ENCODE peak calls at places on chromosomes 3 and 15, in ten cellular contexts. One of them, this sample, is unnamed.

GRCh38 chr3:45306406-45307008 is 80.4 kb upstream of the TMEM158 start:
- DNase-seq in posterior cingulate gyrus: no peak
- DNase-seq in CD4-positive, alpha-beta memory T cell: no peak
- DNase-seq in epithelial cell of esophagus: no peak
- DNase-seq in stomach: no peak
- DNase-seq in T follicular helper cell: no peak
- DNase-seq in WERI-Rb-1: no peak
- DNase-seq in substantia nigra: no peak
- DNase-seq in left ventricle myocardium inferior: no peak
- DNase-seq in lower lobe of right lung: no peak
- DNase-seq in this sample: no peak

GRCh38 chr3:32817561-32818430 is at the start of gene TRIM71:
- DNase-seq in posterior cingulate gyrus: no peak
- DNase-seq in CD4-positive, alpha-beta memory T cell: no peak
- DNase-seq in epithelial cell of esophagus: peak
- DNase-seq in stomach: no peak
- DNase-seq in T follicular helper cell: no peak
- DNase-seq in WERI-Rb-1: no peak
- DNase-seq in substantia nigra: no peak
- DNase-seq in left ventricle myocardium inferior: no peak
- DNase-seq in lower lobe of right lung: no peak
- DNase-seq in this sample: no peak

GRCh38 chr15:68389936-68390790 is 41.8 kb downstream of the ITGA11 start:
- DNase-seq in posterior cingulate gyrus: no peak
- DNase-seq in CD4-positive, alpha-beta memory T cell: no peak
- DNase-seq in epithelial cell of esophagus: peak
- DNase-seq in stomach: peak
- DNase-seq in T follicular helper cell: no peak
- DNase-seq in WERI-Rb-1: no peak
- DNase-seq in substantia nigra: no peak
- DNase-seq in left ventricle myocardium inferior: no peak
- DNase-seq in lower lobe of right lung: no peak
- DNase-seq in this sample: no peak

GRCh38 chr15:72358532-72359180 is 17.2 kb downstream of the HEXA start:
- DNase-seq in posterior cingulate gyrus: peak
- DNase-seq in CD4-positive, alpha-beta memory T cell: no peak
- DNase-seq in epithelial cell of esophagus: peak
- DNase-seq in stomach: peak
- DNase-seq in T follicular helper cell: no peak
- DNase-seq in WERI-Rb-1: no peak
- DNase-seq in substantia nigra: no peak
- DNase-seq in left ventricle myocardium inferior: peak
- DNase-seq in lower lobe of right lung: peak
- DNase-seq in this sample: no peak

GRCh38 chr15:25693321-25694237 is 169.5 kb downstream of the ATP10A start:
- DNase-seq in posterior cingulate gyrus: peak
- DNase-seq in CD4-positive, alpha-beta memory T cell: no peak
- DNase-seq in epithelial cell of esophagus: no peak
- DNase-seq in stomach: no peak
- DNase-seq in T follicular helper cell: no peak
- DNase-seq in WERI-Rb-1: peak
- DNase-seq in substantia nigra: no peak
- DNase-seq in left ventricle myocardium inferior: peak
- DNase-seq in lower lobe of right lung: no peak
- DNase-seq in this sample: no peak

GRCh38 chr15:40754574-40754882 is 526 bp downstream of the RMDN3 start:
- DNase-seq in posterior cingulate gyrus: no peak
- DNase-seq in CD4-positive, alpha-beta memory T cell: peak
- DNase-seq in epithelial cell of esophagus: peak
- DNase-seq in stomach: peak
- DNase-seq in T follicular helper cell: no peak
- DNase-seq in WERI-Rb-1: no peak
- DNase-seq in substantia nigra: no peak
- DNase-seq in left ventricle myocardium inferior: no peak
- DNase-seq in lower lobe of right lung: no peak
- DNase-seq in this sample: no peak

GRCh38 chr3:14139771-14140170 is 14.9 kb downstream of the TMEM43 start:
- DNase-seq in posterior cingulate gyrus: no peak
- DNase-seq in CD4-positive, alpha-beta memory T cell: no peak
- DNase-seq in epithelial cell of esophagus: no peak
- DNase-seq in stomach: no peak
- DNase-seq in T follicular helper cell: no peak
- DNase-seq in WERI-Rb-1: no peak
- DNase-seq in substantia nigra: no peak
- DNase-seq in left ventricle myocardium inferior: no peak
- DNase-seq in lower lobe of right lung: no peak
- DNase-seq in this sample: no peak

GRCh38 chr3:21484323-21485154 is 266.5 kb downstream of the ZNF385D start:
- DNase-seq in posterior cingulate gyrus: no peak
- DNase-seq in CD4-positive, alpha-beta memory T cell: no peak
- DNase-seq in epithelial cell of esophagus: peak
- DNase-seq in stomach: peak
- DNase-seq in T follicular helper cell: no peak
- DNase-seq in WERI-Rb-1: peak
- DNase-seq in substantia nigra: peak
- DNase-seq in left ventricle myocardium inferior: peak
- DNase-seq in lower lobe of right lung: no peak
- DNase-seq in this sample: no peak

GRCh38 chr3:142035308-142035922 is 113.9 kb downstream of the TFDP2 start:
- DNase-seq in posterior cingulate gyrus: no peak
- DNase-seq in CD4-positive, alpha-beta memory T cell: no peak
- DNase-seq in epithelial cell of esophagus: no peak
- DNase-seq in stomach: no peak
- DNase-seq in T follicular helper cell: no peak
- DNase-seq in WERI-Rb-1: no peak
- DNase-seq in substantia nigra: no peak
- DNase-seq in left ventricle myocardium inferior: no peak
- DNase-seq in lower lobe of right lung: no peak
- DNase-seq in this sample: no peak

GRCh38 chr3:42526616-42527367 is 24.3 kb downstream of the VIPR1 start:
- DNase-seq in posterior cingulate gyrus: no peak
- DNase-seq in CD4-positive, alpha-beta memory T cell: peak
- DNase-seq in epithelial cell of esophagus: no peak
- DNase-seq in stomach: no peak
- DNase-seq in T follicular helper cell: peak
- DNase-seq in WERI-Rb-1: peak
- DNase-seq in substantia nigra: no peak
- DNase-seq in left ventricle myocardium inferior: no peak
- DNase-seq in lower lobe of right lung: no peak
- DNase-seq in this sample: no peak

GRCh38 chr15:57589276-57590073 is 2.2 kb upstream of the MYZAP start:
- DNase-seq in posterior cingulate gyrus: no peak
- DNase-seq in CD4-positive, alpha-beta memory T cell: no peak
- DNase-seq in epithelial cell of esophagus: no peak
- DNase-seq in stomach: no peak
- DNase-seq in T follicular helper cell: no peak
- DNase-seq in WERI-Rb-1: no peak
- DNase-seq in substantia nigra: no peak
- DNase-seq in left ventricle myocardium inferior: no peak
- DNase-seq in lower lobe of right lung: no peak
- DNase-seq in this sample: no peak

GRCh38 chr3:194185225-194185624 is 49.3 kb downstream of the HES1 start:
- DNase-seq in posterior cingulate gyrus: no peak
- DNase-seq in CD4-positive, alpha-beta memory T cell: no peak
- DNase-seq in epithelial cell of esophagus: no peak
- DNase-seq in stomach: no peak
- DNase-seq in T follicular helper cell: no peak
- DNase-seq in WERI-Rb-1: no peak
- DNase-seq in substantia nigra: no peak
- DNase-seq in left ventricle myocardium inferior: no peak
- DNase-seq in lower lobe of right lung: no peak
- DNase-seq in this sample: no peak

GRCh38 chr3:33490641-33491241 is 50.5 kb upstream of the UBP1 start:
- DNase-seq in posterior cingulate gyrus: no peak
- DNase-seq in CD4-positive, alpha-beta memory T cell: no peak
- DNase-seq in epithelial cell of esophagus: no peak
- DNase-seq in stomach: peak
- DNase-seq in T follicular helper cell: no peak
- DNase-seq in WERI-Rb-1: no peak
- DNase-seq in substantia nigra: no peak
- DNase-seq in left ventricle myocardium inferior: no peak
- DNase-seq in lower lobe of right lung: no peak
- DNase-seq in this sample: no peak

GRCh38 chr3:83523470-83524073 is 1435.2 kb upstream of the CADM2 start:
- DNase-seq in posterior cingulate gyrus: no peak
- DNase-seq in CD4-positive, alpha-beta memory T cell: no peak
- DNase-seq in epithelial cell of esophagus: peak
- DNase-seq in stomach: no peak
- DNase-seq in T follicular helper cell: no peak
- DNase-seq in WERI-Rb-1: peak
- DNase-seq in substantia nigra: peak
- DNase-seq in left ventricle myocardium inferior: no peak
- DNase-seq in lower lobe of right lung: no peak
- DNase-seq in this sample: no peak

GRCh38 chr15:73851679-73852078 is 21.7 kb upstream of the TBC1D21 start:
- DNase-seq in posterior cingulate gyrus: no peak
- DNase-seq in CD4-positive, alpha-beta memory T cell: peak
- DNase-seq in epithelial cell of esophagus: peak
- DNase-seq in stomach: no peak
- DNase-seq in T follicular helper cell: peak
- DNase-seq in WERI-Rb-1: no peak
- DNase-seq in substantia nigra: no peak
- DNase-seq in left ventricle myocardium inferior: no peak
- DNase-seq in lower lobe of right lung: no peak
- DNase-seq in this sample: no peak

GRCh38 chr3:127354761-127355160 is 66.9 kb upstream of the PRR20G start:
- DNase-seq in posterior cingulate gyrus: no peak
- DNase-seq in CD4-positive, alpha-beta memory T cell: no peak
- DNase-seq in epithelial cell of esophagus: no peak
- DNase-seq in stomach: no peak
- DNase-seq in T follicular helper cell: no peak
- DNase-seq in WERI-Rb-1: no peak
- DNase-seq in substantia nigra: no peak
- DNase-seq in left ventricle myocardium inferior: no peak
- DNase-seq in lower lobe of right lung: no peak
- DNase-seq in this sample: no peak

GRCh38 chr15:22930782-22931484 is 49.2 kb downstream of the CYFIP1 start:
- DNase-seq in posterior cingulate gyrus: peak
- DNase-seq in CD4-positive, alpha-beta memory T cell: no peak
- DNase-seq in epithelial cell of esophagus: peak
- DNase-seq in stomach: peak
- DNase-seq in T follicular helper cell: no peak
- DNase-seq in WERI-Rb-1: no peak
- DNase-seq in substantia nigra: no peak
- DNase-seq in left ventricle myocardium inferior: peak
- DNase-seq in lower lobe of right lung: no peak
- DNase-seq in this sample: no peak

GRCh38 chr15:78712797-78713515 is 71.9 kb upstream of the CHRNB4 start:
- DNase-seq in posterior cingulate gyrus: no peak
- DNase-seq in CD4-positive, alpha-beta memory T cell: no peak
- DNase-seq in epithelial cell of esophagus: no peak
- DNase-seq in stomach: no peak
- DNase-seq in T follicular helper cell: no peak
- DNase-seq in WERI-Rb-1: no peak
- DNase-seq in substantia nigra: no peak
- DNase-seq in left ventricle myocardium inferior: no peak
- DNase-seq in lower lobe of right lung: no peak
- DNase-seq in this sample: no peak

GRCh38 chr3:165070682-165071081 is 7.6 kb downstream of the SI start:
- DNase-seq in posterior cingulate gyrus: no peak
- DNase-seq in CD4-positive, alpha-beta memory T cell: no peak
- DNase-seq in epithelial cell of esophagus: no peak
- DNase-seq in stomach: no peak
- DNase-seq in T follicular helper cell: no peak
- DNase-seq in WERI-Rb-1: no peak
- DNase-seq in substantia nigra: no peak
- DNase-seq in left ventricle myocardium inferior: no peak
- DNase-seq in lower lobe of right lung: no peak
- DNase-seq in this sample: no peak

GRCh38 chr3:59001675-59002074 is 48.1 kb downstream of the CFAP20DC start:
- DNase-seq in posterior cingulate gyrus: no peak
- DNase-seq in CD4-positive, alpha-beta memory T cell: no peak
- DNase-seq in epithelial cell of esophagus: no peak
- DNase-seq in stomach: no peak
- DNase-seq in T follicular helper cell: no peak
- DNase-seq in WERI-Rb-1: no peak
- DNase-seq in substantia nigra: no peak
- DNase-seq in left ventricle myocardium inferior: no peak
- DNase-seq in lower lobe of right lung: no peak
- DNase-seq in this sample: no peak

GRCh38 chr15:93171476-93171875 is 82.5 kb upstream of the RGMA start:
- DNase-seq in posterior cingulate gyrus: no peak
- DNase-seq in CD4-positive, alpha-beta memory T cell: no peak
- DNase-seq in epithelial cell of esophagus: no peak
- DNase-seq in stomach: no peak
- DNase-seq in T follicular helper cell: no peak
- DNase-seq in WERI-Rb-1: no peak
- DNase-seq in substantia nigra: no peak
- DNase-seq in left ventricle myocardium inferior: no peak
- DNase-seq in lower lobe of right lung: no peak
- DNase-seq in this sample: no peak

GRCh38 chr3:168250415-168250861 is 154.7 kb upstream of the GOLIM4 start:
- DNase-seq in posterior cingulate gyrus: no peak
- DNase-seq in CD4-positive, alpha-beta memory T cell: no peak
- DNase-seq in epithelial cell of esophagus: peak
- DNase-seq in stomach: no peak
- DNase-seq in T follicular helper cell: no peak
- DNase-seq in WERI-Rb-1: peak
- DNase-seq in substantia nigra: no peak
- DNase-seq in left ventricle myocardium inferior: no peak
- DNase-seq in lower lobe of right lung: no peak
- DNase-seq in this sample: no peak